ENCODE peak calls at places on chromosomes 12 and 14, in five cellular contexts. One of them, this sample, is unnamed. For H3K4me1, the result is how much of the 10 kb centered on the place peaks cover.

GRCh38 chr14:43041976-43042375 is 1435.3 kb downstream of the LRFN5 start:
- DNase-seq in A549: no peak
- DNase-seq in heart right ventricle: no peak
- DNase-seq in HCT116: no peak
- DNase-seq in adrenal gland: no peak
- DNase-seq in this sample: no peak

GRCh38 chr12:124764451-124764850 is 99.2 kb downstream of the SCARB1 start:
- DNase-seq in A549: peak
- DNase-seq in heart right ventricle: no peak
- DNase-seq in HCT116: no peak
- DNase-seq in adrenal gland: peak
- DNase-seq in this sample: no peak

GRCh38 chr12:27133022-27133590 is 50.7 kb upstream of the C12orf71 start:
- DNase-seq in A549: no peak
- DNase-seq in heart right ventricle: no peak
- DNase-seq in HCT116: no peak
- DNase-seq in adrenal gland: no peak
- DNase-seq in this sample: no peak

GRCh38 chr12:3077572-3078081 is 448 bp downstream of the TSPAN9 start:
- DNase-seq in A549: no peak
- DNase-seq in heart right ventricle: peak
- DNase-seq in HCT116: no peak
- DNase-seq in adrenal gland: peak
- DNase-seq in this sample: no peak

GRCh38 chr12:109773384-109774011 is 59.7 kb downstream of the TRPV4 start:
- DNase-seq in A549: no peak
- DNase-seq in heart right ventricle: no peak
- DNase-seq in HCT116: no peak
- DNase-seq in adrenal gland: peak
- DNase-seq in this sample: no peak

GRCh38 chr14:97634786-97635185 is 837.6 kb downstream of the VRK1 start:
- DNase-seq in A549: peak
- DNase-seq in heart right ventricle: no peak
- DNase-seq in HCT116: no peak
- DNase-seq in adrenal gland: no peak
- DNase-seq in this sample: no peak

GRCh38 chr12:111769599-111769998 is 2.9 kb downstream of the ALDH2 start:
- DNase-seq in A549: no peak
- DNase-seq in heart right ventricle: no peak
- DNase-seq in HCT116: no peak
- DNase-seq in adrenal gland: no peak
- DNase-seq in this sample: no peak

GRCh38 chr14:81400202-81400678 is at the start of gene STON2:
- DNase-seq in A549: peak
- DNase-seq in heart right ventricle: no peak
- DNase-seq in HCT116: peak
- DNase-seq in adrenal gland: peak
- DNase-seq in this sample: no peak

GRCh38 chr12:90235642-90236041 is 527.0 kb upstream of the ATP2B1 start:
- DNase-seq in A549: no peak
- DNase-seq in heart right ventricle: no peak
- DNase-seq in HCT116: no peak
- DNase-seq in adrenal gland: no peak
- DNase-seq in this sample: no peak

GRCh38 chr14:99730876-99731351 is 46.8 kb downstream of the CYP46A1 start:
- DNase-seq in A549: no peak
- DNase-seq in heart right ventricle: no peak
- DNase-seq in HCT116: no peak
- DNase-seq in adrenal gland: peak
- DNase-seq in this sample: peak

GRCh38 chr12:128671528-128672042 is 152.2 kb downstream of the SLC15A4 start:
- DNase-seq in A549: peak
- DNase-seq in heart right ventricle: no peak
- DNase-seq in HCT116: no peak
- DNase-seq in adrenal gland: no peak
- DNase-seq in this sample: no peak

GRCh38 chr14:36659822-36660735 is 1.6 kb upstream of the PAX9 start:
- DNase-seq in A549: no peak
- DNase-seq in heart right ventricle: no peak
- DNase-seq in HCT116: no peak
- DNase-seq in adrenal gland: no peak
- DNase-seq in this sample: no peak

GRCh38 chr12:701896-702539 is 38.8 kb upstream of the NINJ2 start:
- DNase-seq in A549: no peak
- DNase-seq in heart right ventricle: no peak
- DNase-seq in HCT116: no peak
- DNase-seq in adrenal gland: no peak
- DNase-seq in this sample: no peak

GRCh38 chr12:105382771-105383632 is 52.5 kb downstream of the C12orf75 start:
- DNase-seq in A549: peak
- DNase-seq in heart right ventricle: no peak
- DNase-seq in HCT116: peak
- DNase-seq in adrenal gland: peak
- DNase-seq in this sample: no peak

GRCh38 chr14:90883782-90884181 is 67.6 kb upstream of the TTC7B start:
- DNase-seq in A549: peak
- DNase-seq in heart right ventricle: no peak
- DNase-seq in HCT116: no peak
- DNase-seq in adrenal gland: no peak
- DNase-seq in this sample: no peak

GRCh38 chr12:49895773-49896172 is 7.9 kb downstream of the FAIM2 start:
- DNase-seq in A549: no peak
- DNase-seq in heart right ventricle: no peak
- DNase-seq in HCT116: no peak
- DNase-seq in adrenal gland: no peak
- DNase-seq in this sample: no peak

DNA sequence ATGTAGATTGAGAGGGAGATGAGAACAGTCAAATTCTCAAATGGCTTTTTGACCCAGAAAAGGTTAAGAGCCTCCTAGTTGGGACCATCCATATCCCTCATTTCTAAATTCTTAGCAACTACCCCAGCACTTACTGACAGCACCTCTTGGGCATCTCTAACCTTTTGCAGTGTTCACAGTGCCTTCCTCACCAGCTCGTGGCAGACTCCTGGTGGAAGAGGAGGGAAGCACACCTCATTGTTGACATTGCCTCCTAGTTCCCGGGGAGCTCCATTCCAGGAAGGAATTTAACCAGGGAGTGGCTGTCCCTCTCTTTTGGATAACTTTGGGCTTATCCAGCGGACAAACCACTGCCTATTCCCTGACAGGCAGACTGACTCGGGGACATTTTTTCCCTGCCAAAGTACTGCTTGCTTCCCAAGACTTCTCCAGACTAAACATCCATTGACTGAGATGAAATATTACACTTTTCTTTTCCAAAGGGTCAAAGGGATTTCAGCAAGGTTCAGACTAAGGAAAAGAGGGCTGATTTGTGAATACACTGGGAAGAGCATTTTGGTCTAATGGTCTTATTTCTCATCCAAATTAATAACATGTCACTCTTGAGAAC is 9.0 kb upstream of the OR6J1 start:
- DNase-seq in A549: peak
- DNase-seq in heart right ventricle: peak
- DNase-seq in HCT116: peak
- DNase-seq in adrenal gland: peak
- DNase-seq in this sample: no peak
- TF ChIP-seq CTCF in A549: peak
- TF ChIP-seq CTCF in heart right ventricle: peak
- TF ChIP-seq CTCF in HCT116: peak
- TF ChIP-seq CTCF in adrenal gland: peak
- TF ChIP-seq CTCF in this sample: peak

GRCh38 chr14:33997611-33998010 is 46.7 kb upstream of the EGLN3 start:
- DNase-seq in A549: no peak
- DNase-seq in heart right ventricle: no peak
- DNase-seq in HCT116: no peak
- DNase-seq in adrenal gland: no peak
- DNase-seq in this sample: no peak

GRCh38 chr14:33990790-33991189 is 39.9 kb upstream of the EGLN3 start:
- DNase-seq in A549: no peak
- DNase-seq in heart right ventricle: no peak
- DNase-seq in HCT116: no peak
- DNase-seq in adrenal gland: no peak
- DNase-seq in this sample: no peak

GRCh38 chr14:33996450-33996849 is 45.6 kb upstream of the EGLN3 start:
- DNase-seq in A549: no peak
- DNase-seq in heart right ventricle: no peak
- DNase-seq in HCT116: no peak
- DNase-seq in adrenal gland: no peak
- DNase-seq in this sample: no peak

GRCh38 chr14:33987565-33988080 is 36.7 kb upstream of the EGLN3 start:
- DNase-seq in A549: peak
- DNase-seq in heart right ventricle: no peak
- DNase-seq in HCT116: no peak
- DNase-seq in adrenal gland: no peak
- DNase-seq in this sample: no peak

DNA sequence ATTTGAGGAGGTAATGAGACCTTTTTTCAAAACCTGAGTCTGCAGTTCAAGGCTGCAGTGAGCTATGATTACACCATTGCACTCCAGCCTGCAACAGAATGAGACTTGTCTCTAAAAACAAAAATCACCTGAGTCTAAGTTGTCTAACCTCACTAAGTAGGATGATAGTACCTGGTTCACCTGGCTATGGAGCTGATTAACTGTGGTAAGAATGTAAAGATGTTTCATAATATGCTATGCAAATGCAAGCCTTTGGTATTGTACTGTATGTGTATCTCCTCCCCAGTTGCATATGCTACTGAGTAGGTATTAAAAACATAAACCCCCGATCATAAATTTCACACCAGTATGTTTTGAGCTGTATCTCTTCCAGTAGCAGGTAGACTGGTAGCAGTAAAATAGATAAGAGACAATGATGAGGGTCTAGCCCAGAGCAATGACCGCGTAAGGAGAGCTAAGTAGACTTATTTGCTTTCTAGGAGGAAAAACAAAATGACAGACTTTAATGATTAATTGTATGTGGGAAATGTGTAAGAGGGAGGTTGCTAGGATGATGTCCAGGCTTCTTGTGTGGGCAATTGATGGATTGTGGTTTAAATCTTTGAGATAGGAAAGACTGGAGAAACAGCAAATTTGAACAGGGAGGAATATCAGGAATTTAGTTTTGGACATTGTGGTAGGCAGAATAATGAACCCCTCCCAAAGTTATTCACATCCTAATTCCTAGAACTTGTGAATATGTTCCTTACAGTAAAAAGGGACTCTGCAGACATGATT is 41.6 kb upstream of the EGLN3 start:
- DNase-seq in A549: no peak
- DNase-seq in heart right ventricle: no peak
- DNase-seq in HCT116: no peak
- DNase-seq in adrenal gland: no peak
- DNase-seq in this sample: no peak
- H3K4me1 ChIP-seq in A549: under half
- H3K4me1 ChIP-seq in heart right ventricle: under half
- H3K4me1 ChIP-seq in HCT116: under half
- H3K4me1 ChIP-seq in adrenal gland: under half
- H3K4me1 ChIP-seq in this sample: under half

GRCh38 chr14:35438910-35439713 is 34.6 kb upstream of the NFKBIA start:
- DNase-seq in A549: peak
- DNase-seq in heart right ventricle: no peak
- DNase-seq in HCT116: peak
- DNase-seq in adrenal gland: no peak
- DNase-seq in this sample: no peak
- TF ChIP-seq CTCF in A549: peak
- TF ChIP-seq CTCF in heart right ventricle: peak
- TF ChIP-seq CTCF in HCT116: peak
- TF ChIP-seq CTCF in adrenal gland: peak
- TF ChIP-seq CTCF in this sample: no peak

GRCh38 chr14:66514206-66514605 is 6.3 kb downstream of the GPHN start:
- DNase-seq in A549: no peak
- DNase-seq in heart right ventricle: no peak
- DNase-seq in HCT116: no peak
- DNase-seq in adrenal gland: no peak
- DNase-seq in this sample: no peak
- H3K4me1 ChIP-seq in A549: under half
- H3K4me1 ChIP-seq in heart right ventricle: half or more
- H3K4me1 ChIP-seq in HCT116: under half
- H3K4me1 ChIP-seq in adrenal gland: under half
- H3K4me1 ChIP-seq in this sample: under half

GRCh38 chr12:132687211-132688164 is at the start of the genes POLE and PXMP2:
- DNase-seq in A549: peak
- DNase-seq in heart right ventricle: peak
- DNase-seq in HCT116: peak
- DNase-seq in adrenal gland: peak
- DNase-seq in this sample: peak
- TF ChIP-seq CTCF in A549: no peak
- TF ChIP-seq CTCF in heart right ventricle: no peak
- TF ChIP-seq CTCF in HCT116: no peak
- TF ChIP-seq CTCF in adrenal gland: no peak
- TF ChIP-seq CTCF in this sample: peak

This sample was measured in right atrium auricular region.